ENCODE peak calls at places on chromosomes 5 and 9, in seven cellular contexts. D, L, Y, O, F, M and R are unnamed samples.

GRCh38 chr5:143010335-143010734 is 240.2 kb downstream of the ARHGAP26 start:
- DNase-seq in L (no peak), D (no peak), M (no peak), O (no peak), F (no peak), Y (no peak), R (no peak)

GRCh38 chr5:176466245-176466871 is 18.2 kb downstream of the FAF2 start:
- DNase-seq in D (no peak), F (no peak), O (peak; percentile 86), L (peak; percentile 61), M (no peak), Y (no peak), R (no peak)

GRCh38 chr9:129617167-129617566 is 3.7 kb downstream of the C9orf50 start:
- DNase-seq in M (no peak), O (no peak), L (peak; percentile 86), F (no peak), Y (no peak), D (no peak), R (peak; percentile 39)

GRCh38 chr9:124810513-124811355 is 33.8 kb downstream of the OLFML2A start:
- DNase-seq in M (peak; percentile 27), L (peak; percentile 80), D (no peak), O (no peak), Y (peak; percentile 84), F (peak; percentile 74), R (no peak)

GRCh38 chr5:10387690-10388089 is 34.2 kb downstream of the MARCHF6 start:
- DNase-seq in Y (no peak), F (no peak), M (no peak), L (no peak), O (peak; percentile 77), D (no peak), R (no peak)

GRCh38 chr9:91659529-91660294 is 236.1 kb upstream of the NFIL3 start:
- DNase-seq in O (peak; percentile 20), F (peak; percentile 12), Y (no peak), M (peak; percentile 71), D (no peak), L (peak; percentile 16), R (peak; percentile 56)

GRCh38 chr5:105836263-105836662 is 1834.5 kb downstream of the EFNA5 start:
- DNase-seq in Y (no peak), L (no peak), D (no peak), M (no peak), O (no peak), F (no peak), R (no peak)

GRCh38 chr5:178371362-178372090 is 138.9 kb upstream of the PHYKPL start:
- DNase-seq in O (no peak), D (no peak), Y (no peak), M (no peak), F (no peak), L (no peak), R (no peak)

GRCh38 chr5:56919942-56920662 is 10.7 kb downstream of the SETD9 start:
- DNase-seq in L (no peak), Y (no peak), M (no peak), F (no peak), D (no peak), O (no peak), R (no peak)

GRCh38 chr9:115604831-115605483 is 487.0 kb upstream of the TNC start:
- DNase-seq in L (peak; percentile 26), D (no peak), F (no peak), O (no peak), Y (no peak), M (no peak), R (no peak)

GRCh38 chr9:133855802-133856592 is 117.8 kb upstream of the SARDH start:
- DNase-seq in F (no peak), M (no peak), D (no peak), Y (no peak), O (peak; percentile 87), L (no peak), R (no peak)

GRCh38 chr9:12816656-12817101 is 41.9 kb downstream of the LURAP1L start:
- DNase-seq in M (no peak), L (peak; percentile 68), O (no peak), F (no peak), Y (no peak), D (no peak), R (no peak)

GRCh38 chr9:21506910-21507795 is 25.0 kb upstream of the IFNE start:
- DNase-seq in Y (no peak), M (no peak), O (no peak), D (no peak), L (peak; percentile 45), F (no peak), R (no peak)

GRCh38 chr5:144275329-144275728 is 104.7 kb downstream of the KCTD16 start:
- DNase-seq in L (no peak), D (no peak), Y (no peak), M (no peak), F (no peak), O (no peak), R (no peak)

GRCh38 chr9:82604947-82605656 is 457.8 kb downstream of the RASEF start:
- DNase-seq in D (no peak), M (no peak), O (no peak), L (no peak), F (no peak), Y (no peak), R (no peak)

GRCh38 chr5:134177197-134178171 is 734 bp upstream of the SKP1 start:
- DNase-seq in F (peak; percentile 60), O (no peak), L (peak; percentile 39), M (peak; percentile 23), Y (peak; percentile 15), D (peak; percentile 26), R (peak; percentile 79)

GRCh38 chr5:122844136-122844915 is 1.1 kb upstream of the SNX24 start:
- DNase-seq in F (no peak), M (no peak), Y (no peak), L (no peak), O (peak; percentile 27), D (no peak), R (peak; percentile 13)

GRCh38 chr9:2480255-2480837 is 141.2 kb upstream of the VLDLR start:
- DNase-seq in D (no peak), M (no peak), F (no peak), Y (no peak), O (no peak), L (no peak), R (no peak)

GRCh38 chr9:107043886-107044285 is 180.9 kb downstream of the ZNF462 start:
- DNase-seq in Y (no peak), F (no peak), M (no peak), D (no peak), L (no peak), O (no peak), R (no peak)

GRCh38 chr5:89343666-89344065 is 460.7 kb upstream of the MEF2C start:
- DNase-seq in O (peak; percentile 7), D (peak; percentile 97), Y (no peak), F (no peak), L (no peak), M (no peak), R (peak; percentile 43)

GRCh38 chr5:65081071-65081470 is 312.3 kb downstream of the CWC27 start:
- DNase-seq in O (no peak), D (no peak), F (no peak), L (no peak), M (no peak), Y (no peak), R (no peak)

GRCh38 chr5:54663876-54664275 is 146.3 kb downstream of the SNX18 start:
- DNase-seq in Y (no peak), L (no peak), D (no peak), F (no peak), M (no peak), O (peak; percentile 11), R (no peak)

GRCh38 chr9:37300620-37301368 is 121.7 kb upstream of the GRHPR start:
- DNase-seq in D (no peak), M (no peak), Y (no peak), O (no peak), L (no peak), F (no peak), R (peak; percentile 75)

GRCh38 chr9:109401169-109401989 is 80.5 kb upstream of the EPB41L4B start:
- DNase-seq in F (peak; percentile 49), M (peak; percentile 68), O (peak; percentile 68), D (no peak), Y (peak; percentile 58), L (peak; percentile 74), R (peak; percentile 78)

GRCh38 chr5:148386041-148386440 is 2.3 kb downstream of the FBXO38 start:
- DNase-seq in Y (no peak), L (no peak), F (no peak), M (no peak), O (no peak), D (no peak), R (no peak)
- TF ChIP-seq MAX in Y (no peak), L (no peak), F (no peak), M (no peak), O (no peak), D (no peak), R (no peak)

GRCh38 chr5:78699565-78700143 is 51.1 kb upstream of the LHFPL2 start:
- DNase-seq in Y (no peak), M (no peak), D (no peak), F (peak; percentile 99), L (peak; percentile 96), O (peak; percentile 40), R (no peak)
- TF ChIP-seq MAX in Y (no peak), M (peak; percentile 37), D (no peak), F (peak; percentile 84), L (peak; percentile 83), O (no peak), R (no peak)

DNA sequence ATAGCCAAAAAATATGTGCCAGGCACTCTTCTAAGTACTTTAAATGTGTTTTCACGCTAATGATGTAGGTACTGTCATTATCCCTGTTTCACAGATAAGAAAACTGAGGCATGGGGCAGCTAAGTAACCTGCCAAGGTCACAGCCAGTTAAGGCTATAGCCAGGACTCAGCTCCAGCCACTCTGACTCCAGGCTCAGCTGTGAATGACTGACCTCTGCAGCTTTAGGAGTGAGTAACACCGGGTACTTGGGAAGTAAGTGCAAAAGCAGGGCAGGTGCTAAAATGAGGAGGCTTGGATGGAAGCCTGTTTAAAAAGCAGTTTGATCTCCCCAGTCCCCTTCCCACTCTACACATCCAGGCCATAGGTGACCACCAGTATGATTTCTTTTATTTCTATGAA is 10.6 kb upstream of the SHC3 start:
- DNase-seq in L (no peak), M (no peak), D (no peak), O (no peak), Y (no peak), F (no peak), R (no peak)
- TF ChIP-seq MAX in L (no peak), M (no peak), D (no peak), O (no peak), Y (no peak), F (no peak), R (no peak)

GRCh38 chr9:89519393-89519805 is 21.5 kb upstream of the SEMA4D start:
- DNase-seq in F (peak; percentile 26), L (peak; percentile 23), D (no peak), M (no peak), Y (no peak), O (no peak), R (no peak)
- TF ChIP-seq MAX in F (no peak), L (no peak), D (no peak), M (no peak), Y (no peak), O (no peak), R (no peak)

DNA sequence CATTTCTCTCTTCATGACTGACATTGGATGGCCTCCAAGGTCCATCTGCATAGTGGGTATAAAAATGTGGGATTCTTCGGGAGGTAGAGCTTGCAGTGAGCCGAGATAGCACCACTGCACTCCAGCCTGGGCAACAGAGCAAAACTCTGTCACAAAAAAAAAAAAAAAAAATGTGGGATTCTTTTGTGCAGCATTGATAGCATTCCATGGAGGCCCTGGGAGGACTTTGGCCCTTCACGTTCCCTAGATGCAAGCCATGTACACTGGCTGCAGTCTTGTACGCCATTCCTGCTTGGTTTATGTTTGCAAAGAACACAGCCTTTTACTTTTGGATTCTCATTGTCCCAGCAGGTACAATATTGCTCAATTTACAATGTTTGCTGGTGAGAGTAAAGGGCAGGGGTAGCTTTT is 157.8 kb downstream of the SLCO4C1 start:
- DNase-seq in D (no peak), M (no peak), Y (no peak), L (peak; percentile 13), O (no peak), F (no peak), R (no peak)
- TF ChIP-seq MAX in D (no peak), M (no peak), Y (no peak), L (no peak), O (no peak), F (no peak), R (no peak)